ENCODE peak calls at places on chromosomes 3 and 15, in five cellular contexts. Y is choroid plexus epithelial cell, G is body of pancreas, Q is cardiac fibroblast, A is IMR-90. J is an unnamed sample.

GRCh38 chr3:186439725-186440124 is 77.7 kb upstream of the DGKG start:
- DNase-seq in Y (no peak), G (no peak), Q (no peak), A (no peak), J (no peak)

GRCh38 chr3:152126260-152126659 is 142.5 kb upstream of the MBNL1 start:
- DNase-seq in Y (peak), G (no peak), Q (peak), A (peak), J (no peak)

GRCh38 chr3:64022451-64023186 is 675 bp downstream of the PSMD6 start:
- DNase-seq in Y (peak), G (peak), Q (no peak), A (no peak), J (no peak)

GRCh38 chr15:90394074-90394473 is 6.0 kb downstream of the IQGAP1 start:
- DNase-seq in Y (no peak), G (no peak), Q (no peak), A (no peak), J (no peak)

GRCh38 chr3:53888229-53888628 is 3.4 kb downstream of the SELENOK start:
- DNase-seq in Y (no peak), G (no peak), Q (no peak), A (no peak), J (no peak)

GRCh38 chr3:169945313-169945712 is 21.3 kb upstream of the SEC62 start:
- DNase-seq in Y (peak), G (no peak), Q (peak), A (no peak), J (no peak)

GRCh38 chr3:10137178-10137577 is 4.4 kb upstream of the VHL start:
- DNase-seq in Y (no peak), G (no peak), Q (peak), A (no peak), J (no peak)

GRCh38 chr3:88947013-88947412 is 160.4 kb upstream of the EPHA3 start:
- DNase-seq in Y (no peak), G (no peak), Q (no peak), A (no peak), J (no peak)

GRCh38 chr15:81327526-81327925 is 3.6 kb upstream of the STARD5 start:
- DNase-seq in Y (peak), G (no peak), Q (peak), A (peak), J (no peak)

DNA sequence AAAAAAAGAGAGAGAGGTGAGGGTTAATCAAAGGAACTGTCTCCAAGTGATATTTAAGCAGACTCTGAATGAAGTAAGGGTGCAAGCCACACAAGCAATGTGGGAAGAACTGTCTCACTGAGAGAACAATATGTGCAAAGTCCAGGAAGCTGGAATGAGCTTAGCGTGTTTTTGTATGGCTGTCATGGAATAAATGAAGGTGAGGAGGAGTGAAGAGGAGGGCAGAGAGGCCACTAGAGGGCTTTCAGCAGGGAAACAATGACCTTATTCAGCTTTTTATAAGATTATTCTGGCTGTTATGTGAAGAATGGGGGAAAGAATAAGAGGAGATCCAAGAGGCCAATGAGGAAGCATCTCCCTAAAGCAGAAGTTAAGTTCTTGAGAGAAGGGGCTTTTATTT is 86.9 kb upstream of the COL8A1 start:
- DNase-seq in Y (no peak), G (no peak), Q (no peak), A (no peak), J (no peak)
- TF ChIP-seq CTCF in Y (peak), G (no peak), Q (peak), A (no peak), J (no peak)

DNA sequence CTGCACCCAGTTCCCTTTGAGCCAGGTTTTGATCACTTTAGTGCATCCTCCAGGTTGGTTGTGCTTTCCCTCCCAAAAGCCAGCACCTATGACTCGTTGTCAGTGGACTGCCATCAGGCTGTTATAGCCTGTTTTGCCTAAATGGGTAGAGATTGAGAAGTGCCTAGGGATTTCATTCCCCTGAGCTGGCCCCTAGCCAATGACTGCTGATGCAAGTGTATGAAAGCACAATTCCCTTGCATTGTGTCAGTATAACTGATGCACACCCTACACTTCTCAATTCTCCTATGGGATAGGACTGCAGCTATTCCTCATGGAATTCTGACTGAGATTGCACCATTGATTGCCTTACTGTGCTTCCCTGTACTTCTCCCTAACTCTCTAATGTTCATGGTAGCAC is 102.1 kb upstream of the ARPP21 start:
- DNase-seq in Y (peak), G (peak), Q (peak), A (no peak), J (no peak)
- TF ChIP-seq CTCF in Y (no peak), G (no peak), Q (no peak), A (no peak), J (no peak)

DNA sequence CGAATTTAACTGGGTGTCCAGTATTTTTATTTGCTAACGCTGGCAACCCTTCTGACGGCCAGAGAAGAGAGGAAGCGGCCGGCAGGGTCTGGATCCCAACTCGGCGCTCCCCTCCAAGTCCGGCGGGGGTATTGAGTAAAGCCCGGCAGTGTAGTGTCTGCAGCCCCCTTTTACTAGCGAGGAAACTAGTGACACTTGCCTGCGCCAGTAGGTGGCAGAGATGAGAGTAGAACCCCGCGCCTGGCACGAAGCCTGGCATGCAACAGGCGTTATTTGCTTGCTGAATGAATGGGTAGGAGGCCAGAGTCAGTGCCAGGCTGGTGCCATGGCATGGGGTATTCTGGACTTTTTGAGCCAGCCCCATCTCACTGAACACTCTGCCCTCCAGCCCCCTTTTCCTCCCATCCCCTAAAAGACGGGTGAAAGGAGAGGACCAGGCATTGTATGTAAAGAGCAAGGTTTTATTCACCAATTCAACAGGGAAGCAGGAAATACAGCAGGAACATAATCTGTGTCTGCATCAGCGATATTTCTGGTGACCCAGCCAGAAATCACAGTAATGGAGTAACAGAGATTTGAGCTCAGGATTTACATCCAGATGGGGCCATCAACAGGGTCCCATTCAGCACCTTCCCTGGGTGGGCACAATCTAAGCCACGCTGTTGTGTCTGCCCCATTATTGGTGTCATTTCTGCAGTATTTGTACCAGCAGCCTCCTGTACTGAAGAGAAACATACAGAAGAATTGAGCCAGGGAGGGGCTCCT is 788 bp upstream of the WDR73 start:
- DNase-seq in Y (peak), G (peak), Q (peak), A (peak), J (no peak)
- TF ChIP-seq CTCF in Y (peak), G (peak), Q (peak), A (peak), J (peak)

DNA sequence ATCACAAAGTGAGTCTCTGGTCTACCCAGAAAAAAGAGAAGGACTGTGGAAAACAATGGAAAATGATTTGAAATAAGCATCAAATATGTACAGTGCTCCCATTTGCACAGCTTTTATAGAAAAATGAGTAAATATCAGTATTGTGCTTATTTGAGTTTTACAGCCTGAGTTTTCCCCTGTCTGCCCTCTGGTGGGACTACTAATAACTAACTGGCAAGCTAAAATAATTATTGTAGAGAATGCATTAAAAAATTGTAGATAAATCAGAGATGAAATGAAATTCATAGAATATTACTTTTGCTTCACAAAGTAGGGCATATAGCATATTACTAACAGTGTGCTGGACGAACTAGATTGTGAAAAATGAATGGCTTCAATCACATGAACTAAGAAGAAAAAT is 287.1 kb downstream of the NAALADL2 start:
- DNase-seq in Y (peak), G (no peak), Q (peak), A (peak), J (no peak)
- TF ChIP-seq CTCF in Y (peak), G (no peak), Q (peak), A (peak), J (peak)

GRCh38 chr15:63044077-63044644 is 1.6 kb downstream of the TPM1 start:
- DNase-seq in Y (no peak), G (no peak), Q (no peak), A (no peak), J (no peak)

GRCh38 chr15:63043391-63044076 is 987 bp downstream of the TPM1 start:
- DNase-seq in Y (no peak), G (peak), Q (no peak), A (no peak), J (no peak)

GRCh38 chr15:63041402-63041977 is 1.1 kb upstream of the TPM1 start:
- DNase-seq in Y (no peak), G (no peak), Q (no peak), A (no peak), J (no peak)

GRCh38 chr15:63041982-63042878 is at the start of gene TPM1:
- DNase-seq in Y (peak), G (peak), Q (peak), A (peak), J (peak)

GRCh38 chr15:63042879-63043340 is 363 bp downstream of the TPM1 start:
- DNase-seq in Y (peak), G (no peak), Q (no peak), A (no peak), J (no peak)
- TF ChIP-seq CTCF in Y (no peak), G (no peak), Q (no peak), A (no peak), J (no peak)

GRCh38 chr15:52679232-52680040 is at the start of gene ATOSA:
- DNase-seq in Y (peak), G (peak), Q (peak), A (peak), J (peak)
- TF ChIP-seq CTCF in Y (no peak), G (peak), Q (peak), A (peak), J (no peak)

J was measured in type B pancreatic cell.